ENCODE peak calls at places on chromosomes 3 and 15, in nine cellular contexts. One of them, this sample, is unnamed.
A peak's percentile ranks its signal among the peaks of the same experiment; 100 is the strongest.

GRCh38 chr15:58182460-58183163 is 44.4 kb downstream of the AQP9 start:
- DNase-seq in stimulated activated CD8-positive, alpha-beta memory T cell treated with anti-CD3 and anti-CD28 coated beads, Interleukin-7, amount 100 ng/mL, for 48 hours: peak; percentile 3
- DNase-seq in coronary artery: no peak
- DNase-seq in cortex of kidney: no peak
- DNase-seq in dermis blood vessel endothelial cell: peak; percentile 85
- DNase-seq in mesenchymal stem cell: peak; percentile 40
- DNase-seq in NCI-H510A treated with DMSO at 0.1 percent for 48 hours: peak; percentile 29
- DNase-seq in sigmoid colon: no peak
- DNase-seq in glutamatergic neuron: peak; percentile 68
- DNase-seq in this sample: no peak

GRCh38 chr3:72438072-72438471 is 410.2 kb downstream of the SHQ1 start:
- DNase-seq in stimulated activated CD8-positive, alpha-beta memory T cell treated with anti-CD3 and anti-CD28 coated beads, Interleukin-7, amount 100 ng/mL, for 48 hours: no peak
- DNase-seq in coronary artery: no peak
- DNase-seq in cortex of kidney: no peak
- DNase-seq in dermis blood vessel endothelial cell: no peak
- DNase-seq in mesenchymal stem cell: no peak
- DNase-seq in NCI-H510A treated with DMSO at 0.1 percent for 48 hours: no peak
- DNase-seq in sigmoid colon: no peak
- DNase-seq in glutamatergic neuron: no peak
- DNase-seq in this sample: no peak

GRCh38 chr15:94080989-94081605 is 150.3 kb upstream of the MCTP2 start:
- DNase-seq in stimulated activated CD8-positive, alpha-beta memory T cell treated with anti-CD3 and anti-CD28 coated beads, Interleukin-7, amount 100 ng/mL, for 48 hours: no peak
- DNase-seq in coronary artery: no peak
- DNase-seq in cortex of kidney: no peak
- DNase-seq in dermis blood vessel endothelial cell: no peak
- DNase-seq in mesenchymal stem cell: no peak
- DNase-seq in NCI-H510A treated with DMSO at 0.1 percent for 48 hours: no peak
- DNase-seq in sigmoid colon: no peak
- DNase-seq in glutamatergic neuron: no peak
- DNase-seq in this sample: no peak

GRCh38 chr3:180002006-180002405 is 34.7 kb downstream of the PEX5L start:
- DNase-seq in stimulated activated CD8-positive, alpha-beta memory T cell treated with anti-CD3 and anti-CD28 coated beads, Interleukin-7, amount 100 ng/mL, for 48 hours: no peak
- DNase-seq in coronary artery: no peak
- DNase-seq in cortex of kidney: no peak
- DNase-seq in dermis blood vessel endothelial cell: no peak
- DNase-seq in mesenchymal stem cell: no peak
- DNase-seq in NCI-H510A treated with DMSO at 0.1 percent for 48 hours: no peak
- DNase-seq in sigmoid colon: no peak
- DNase-seq in glutamatergic neuron: no peak
- DNase-seq in this sample: no peak

GRCh38 chr3:67561995-67562394 is 92.4 kb downstream of the SUCLG2 start:
- DNase-seq in stimulated activated CD8-positive, alpha-beta memory T cell treated with anti-CD3 and anti-CD28 coated beads, Interleukin-7, amount 100 ng/mL, for 48 hours: no peak
- DNase-seq in coronary artery: no peak
- DNase-seq in cortex of kidney: no peak
- DNase-seq in dermis blood vessel endothelial cell: no peak
- DNase-seq in mesenchymal stem cell: peak; percentile 21
- DNase-seq in NCI-H510A treated with DMSO at 0.1 percent for 48 hours: no peak
- DNase-seq in sigmoid colon: no peak
- DNase-seq in glutamatergic neuron: no peak
- DNase-seq in this sample: no peak

GRCh38 chr3:105904683-105905320 is 36.0 kb upstream of the CBLB start:
- DNase-seq in stimulated activated CD8-positive, alpha-beta memory T cell treated with anti-CD3 and anti-CD28 coated beads, Interleukin-7, amount 100 ng/mL, for 48 hours: no peak
- DNase-seq in coronary artery: no peak
- DNase-seq in cortex of kidney: no peak
- DNase-seq in dermis blood vessel endothelial cell: peak; percentile 67
- DNase-seq in mesenchymal stem cell: peak; percentile 45
- DNase-seq in NCI-H510A treated with DMSO at 0.1 percent for 48 hours: no peak
- DNase-seq in sigmoid colon: no peak
- DNase-seq in glutamatergic neuron: no peak
- DNase-seq in this sample: no peak

GRCh38 chr3:62718515-62719320 is 156.5 kb downstream of the CADPS start:
- DNase-seq in stimulated activated CD8-positive, alpha-beta memory T cell treated with anti-CD3 and anti-CD28 coated beads, Interleukin-7, amount 100 ng/mL, for 48 hours: no peak
- DNase-seq in coronary artery: no peak
- DNase-seq in cortex of kidney: no peak
- DNase-seq in dermis blood vessel endothelial cell: no peak
- DNase-seq in mesenchymal stem cell: no peak
- DNase-seq in NCI-H510A treated with DMSO at 0.1 percent for 48 hours: peak; percentile 5
- DNase-seq in sigmoid colon: no peak
- DNase-seq in glutamatergic neuron: peak; percentile 58
- DNase-seq in this sample: no peak

GRCh38 chr15:31435891-31436628 is 109.4 kb downstream of the KLF13 start:
- DNase-seq in stimulated activated CD8-positive, alpha-beta memory T cell treated with anti-CD3 and anti-CD28 coated beads, Interleukin-7, amount 100 ng/mL, for 48 hours: peak; percentile 56
- DNase-seq in coronary artery: no peak
- DNase-seq in cortex of kidney: no peak
- DNase-seq in dermis blood vessel endothelial cell: no peak
- DNase-seq in mesenchymal stem cell: no peak
- DNase-seq in NCI-H510A treated with DMSO at 0.1 percent for 48 hours: no peak
- DNase-seq in sigmoid colon: no peak
- DNase-seq in glutamatergic neuron: no peak
- DNase-seq in this sample: no peak

GRCh38 chr3:30421261-30421660 is 185.1 kb upstream of the TGFBR2 start:
- DNase-seq in stimulated activated CD8-positive, alpha-beta memory T cell treated with anti-CD3 and anti-CD28 coated beads, Interleukin-7, amount 100 ng/mL, for 48 hours: no peak
- DNase-seq in coronary artery: no peak
- DNase-seq in cortex of kidney: no peak
- DNase-seq in dermis blood vessel endothelial cell: no peak
- DNase-seq in mesenchymal stem cell: peak; percentile 65
- DNase-seq in NCI-H510A treated with DMSO at 0.1 percent for 48 hours: no peak
- DNase-seq in sigmoid colon: no peak
- DNase-seq in glutamatergic neuron: no peak
- DNase-seq in this sample: no peak

GRCh38 chr3:11282250-11283125 is 10.3 kb downstream of the ATG7 start:
- DNase-seq in stimulated activated CD8-positive, alpha-beta memory T cell treated with anti-CD3 and anti-CD28 coated beads, Interleukin-7, amount 100 ng/mL, for 48 hours: no peak
- DNase-seq in coronary artery: no peak
- DNase-seq in cortex of kidney: no peak
- DNase-seq in dermis blood vessel endothelial cell: no peak
- DNase-seq in mesenchymal stem cell: no peak
- DNase-seq in NCI-H510A treated with DMSO at 0.1 percent for 48 hours: no peak
- DNase-seq in sigmoid colon: peak; percentile 86
- DNase-seq in glutamatergic neuron: no peak
- DNase-seq in this sample: no peak

GRCh38 chr3:133944181-133944580 is 48.5 kb upstream of the RAB6B start:
- DNase-seq in stimulated activated CD8-positive, alpha-beta memory T cell treated with anti-CD3 and anti-CD28 coated beads, Interleukin-7, amount 100 ng/mL, for 48 hours: no peak
- DNase-seq in coronary artery: peak; percentile 61
- DNase-seq in cortex of kidney: no peak
- DNase-seq in dermis blood vessel endothelial cell: no peak
- DNase-seq in mesenchymal stem cell: peak; percentile 81
- DNase-seq in NCI-H510A treated with DMSO at 0.1 percent for 48 hours: no peak
- DNase-seq in sigmoid colon: peak; percentile 46
- DNase-seq in glutamatergic neuron: no peak
- DNase-seq in this sample: no peak

GRCh38 chr3:124730129-124730919 is at the start of gene UMPS:
- DNase-seq in stimulated activated CD8-positive, alpha-beta memory T cell treated with anti-CD3 and anti-CD28 coated beads, Interleukin-7, amount 100 ng/mL, for 48 hours: peak; percentile 92
- DNase-seq in coronary artery: peak; percentile 94
- DNase-seq in cortex of kidney: no peak
- DNase-seq in dermis blood vessel endothelial cell: peak; percentile 82
- DNase-seq in mesenchymal stem cell: peak; percentile 88
- DNase-seq in NCI-H510A treated with DMSO at 0.1 percent for 48 hours: peak; percentile 64
- DNase-seq in sigmoid colon: peak; percentile 94
- DNase-seq in glutamatergic neuron: peak; percentile 93
- DNase-seq in this sample: peak; percentile 96

GRCh38 chr3:189842681-189843602 is 211.8 kb downstream of the TP63 start:
- DNase-seq in stimulated activated CD8-positive, alpha-beta memory T cell treated with anti-CD3 and anti-CD28 coated beads, Interleukin-7, amount 100 ng/mL, for 48 hours: no peak
- DNase-seq in coronary artery: no peak
- DNase-seq in cortex of kidney: no peak
- DNase-seq in dermis blood vessel endothelial cell: no peak
- DNase-seq in mesenchymal stem cell: no peak
- DNase-seq in NCI-H510A treated with DMSO at 0.1 percent for 48 hours: no peak
- DNase-seq in sigmoid colon: no peak
- DNase-seq in glutamatergic neuron: no peak
- DNase-seq in this sample: no peak

GRCh38 chr3:130687327-130687726 is 59.3 kb downstream of the PIK3R4 start:
- DNase-seq in stimulated activated CD8-positive, alpha-beta memory T cell treated with anti-CD3 and anti-CD28 coated beads, Interleukin-7, amount 100 ng/mL, for 48 hours: no peak
- DNase-seq in coronary artery: no peak
- DNase-seq in cortex of kidney: no peak
- DNase-seq in dermis blood vessel endothelial cell: no peak
- DNase-seq in mesenchymal stem cell: no peak
- DNase-seq in NCI-H510A treated with DMSO at 0.1 percent for 48 hours: no peak
- DNase-seq in sigmoid colon: no peak
- DNase-seq in glutamatergic neuron: no peak
- DNase-seq in this sample: no peak

GRCh38 chr3:71089271-71089670 is 494.3 kb downstream of the FOXP1 start:
- DNase-seq in stimulated activated CD8-positive, alpha-beta memory T cell treated with anti-CD3 and anti-CD28 coated beads, Interleukin-7, amount 100 ng/mL, for 48 hours: no peak
- DNase-seq in coronary artery: no peak
- DNase-seq in cortex of kidney: no peak
- DNase-seq in dermis blood vessel endothelial cell: no peak
- DNase-seq in mesenchymal stem cell: peak; percentile 43
- DNase-seq in NCI-H510A treated with DMSO at 0.1 percent for 48 hours: no peak
- DNase-seq in sigmoid colon: no peak
- DNase-seq in glutamatergic neuron: no peak
- DNase-seq in this sample: no peak

GRCh38 chr3:185988816-185989175 is 51.0 kb upstream of the TRA2B start:
- DNase-seq in stimulated activated CD8-positive, alpha-beta memory T cell treated with anti-CD3 and anti-CD28 coated beads, Interleukin-7, amount 100 ng/mL, for 48 hours: no peak
- DNase-seq in coronary artery: no peak
- DNase-seq in cortex of kidney: no peak
- DNase-seq in dermis blood vessel endothelial cell: no peak
- DNase-seq in mesenchymal stem cell: no peak
- DNase-seq in NCI-H510A treated with DMSO at 0.1 percent for 48 hours: no peak
- DNase-seq in sigmoid colon: no peak
- DNase-seq in glutamatergic neuron: no peak
- DNase-seq in this sample: no peak

GRCh38 chr3:112734171-112734570 is 93.2 kb upstream of the CCDC80 start:
- DNase-seq in stimulated activated CD8-positive, alpha-beta memory T cell treated with anti-CD3 and anti-CD28 coated beads, Interleukin-7, amount 100 ng/mL, for 48 hours: no peak
- DNase-seq in coronary artery: no peak
- DNase-seq in cortex of kidney: no peak
- DNase-seq in dermis blood vessel endothelial cell: no peak
- DNase-seq in mesenchymal stem cell: no peak
- DNase-seq in NCI-H510A treated with DMSO at 0.1 percent for 48 hours: no peak
- DNase-seq in sigmoid colon: no peak
- DNase-seq in glutamatergic neuron: no peak
- DNase-seq in this sample: no peak

GRCh38 chr15:88802991-88803240 is 320 bp upstream of the ACAN start:
- DNase-seq in stimulated activated CD8-positive, alpha-beta memory T cell treated with anti-CD3 and anti-CD28 coated beads, Interleukin-7, amount 100 ng/mL, for 48 hours: no peak
- DNase-seq in coronary artery: no peak
- DNase-seq in cortex of kidney: no peak
- DNase-seq in dermis blood vessel endothelial cell: no peak
- DNase-seq in mesenchymal stem cell: no peak
- DNase-seq in NCI-H510A treated with DMSO at 0.1 percent for 48 hours: no peak
- DNase-seq in sigmoid colon: no peak
- DNase-seq in glutamatergic neuron: peak; percentile 26
- DNase-seq in this sample: no peak

GRCh38 chr15:88215249-88215648 is 41.3 kb downstream of the NTRK3 start:
- DNase-seq in stimulated activated CD8-positive, alpha-beta memory T cell treated with anti-CD3 and anti-CD28 coated beads, Interleukin-7, amount 100 ng/mL, for 48 hours: no peak
- DNase-seq in coronary artery: no peak
- DNase-seq in cortex of kidney: no peak
- DNase-seq in dermis blood vessel endothelial cell: no peak
- DNase-seq in mesenchymal stem cell: no peak
- DNase-seq in NCI-H510A treated with DMSO at 0.1 percent for 48 hours: no peak
- DNase-seq in sigmoid colon: no peak
- DNase-seq in glutamatergic neuron: no peak
- DNase-seq in this sample: no peak

GRCh38 chr3:23368731-23369130 is 165.6 kb downstream of the UBE2E2 start:
- DNase-seq in stimulated activated CD8-positive, alpha-beta memory T cell treated with anti-CD3 and anti-CD28 coated beads, Interleukin-7, amount 100 ng/mL, for 48 hours: no peak
- DNase-seq in coronary artery: no peak
- DNase-seq in cortex of kidney: no peak
- DNase-seq in dermis blood vessel endothelial cell: no peak
- DNase-seq in mesenchymal stem cell: no peak
- DNase-seq in NCI-H510A treated with DMSO at 0.1 percent for 48 hours: no peak
- DNase-seq in sigmoid colon: no peak
- DNase-seq in glutamatergic neuron: no peak
- DNase-seq in this sample: no peak

GRCh38 chr3:5231067-5231466 is 43.6 kb downstream of the EDEM1 start:
- DNase-seq in stimulated activated CD8-positive, alpha-beta memory T cell treated with anti-CD3 and anti-CD28 coated beads, Interleukin-7, amount 100 ng/mL, for 48 hours: no peak
- DNase-seq in coronary artery: no peak
- DNase-seq in cortex of kidney: no peak
- DNase-seq in dermis blood vessel endothelial cell: no peak
- DNase-seq in mesenchymal stem cell: no peak
- DNase-seq in NCI-H510A treated with DMSO at 0.1 percent for 48 hours: peak; percentile 10
- DNase-seq in sigmoid colon: no peak
- DNase-seq in glutamatergic neuron: no peak
- DNase-seq in this sample: no peak

GRCh38 chr3:17473761-17474160 is 268.7 kb downstream of the TBC1D5 start:
- DNase-seq in stimulated activated CD8-positive, alpha-beta memory T cell treated with anti-CD3 and anti-CD28 coated beads, Interleukin-7, amount 100 ng/mL, for 48 hours: no peak
- DNase-seq in coronary artery: no peak
- DNase-seq in cortex of kidney: no peak
- DNase-seq in dermis blood vessel endothelial cell: peak; percentile 30
- DNase-seq in mesenchymal stem cell: peak; percentile 17
- DNase-seq in NCI-H510A treated with DMSO at 0.1 percent for 48 hours: no peak
- DNase-seq in sigmoid colon: no peak
- DNase-seq in glutamatergic neuron: no peak
- DNase-seq in this sample: no peak

GRCh38 chr3:66255865-66256264 is 35.1 kb downstream of the SLC25A26 start:
- DNase-seq in stimulated activated CD8-positive, alpha-beta memory T cell treated with anti-CD3 and anti-CD28 coated beads, Interleukin-7, amount 100 ng/mL, for 48 hours: no peak
- DNase-seq in coronary artery: no peak
- DNase-seq in cortex of kidney: no peak
- DNase-seq in dermis blood vessel endothelial cell: no peak
- DNase-seq in mesenchymal stem cell: no peak
- DNase-seq in NCI-H510A treated with DMSO at 0.1 percent for 48 hours: no peak
- DNase-seq in sigmoid colon: no peak
- DNase-seq in glutamatergic neuron: no peak
- DNase-seq in this sample: no peak

GRCh38 chr3:11464356-11464755 is 179.4 kb downstream of the VGLL4 start:
- DNase-seq in stimulated activated CD8-positive, alpha-beta memory T cell treated with anti-CD3 and anti-CD28 coated beads, Interleukin-7, amount 100 ng/mL, for 48 hours: no peak
- DNase-seq in coronary artery: no peak
- DNase-seq in cortex of kidney: no peak
- DNase-seq in dermis blood vessel endothelial cell: no peak
- DNase-seq in mesenchymal stem cell: no peak
- DNase-seq in NCI-H510A treated with DMSO at 0.1 percent for 48 hours: no peak
- DNase-seq in sigmoid colon: no peak
- DNase-seq in glutamatergic neuron: no peak
- DNase-seq in this sample: no peak

GRCh38 chr3:106765342-106765741 is 611.9 kb upstream of the CCDC54 start:
- DNase-seq in stimulated activated CD8-positive, alpha-beta memory T cell treated with anti-CD3 and anti-CD28 coated beads, Interleukin-7, amount 100 ng/mL, for 48 hours: no peak
- DNase-seq in coronary artery: no peak
- DNase-seq in cortex of kidney: no peak
- DNase-seq in dermis blood vessel endothelial cell: peak; percentile 78
- DNase-seq in mesenchymal stem cell: no peak
- DNase-seq in NCI-H510A treated with DMSO at 0.1 percent for 48 hours: no peak
- DNase-seq in sigmoid colon: no peak
- DNase-seq in glutamatergic neuron: no peak
- DNase-seq in this sample: no peak

GRCh38 chr15:67225336-67225735 is 29.1 kb downstream of the AAGAB start:
- DNase-seq in stimulated activated CD8-positive, alpha-beta memory T cell treated with anti-CD3 and anti-CD28 coated beads, Interleukin-7, amount 100 ng/mL, for 48 hours: no peak
- DNase-seq in coronary artery: no peak
- DNase-seq in cortex of kidney: no peak
- DNase-seq in dermis blood vessel endothelial cell: no peak
- DNase-seq in mesenchymal stem cell: no peak
- DNase-seq in NCI-H510A treated with DMSO at 0.1 percent for 48 hours: no peak
- DNase-seq in sigmoid colon: no peak
- DNase-seq in glutamatergic neuron: no peak
- DNase-seq in this sample: no peak

GRCh38 chr3:12345584-12346494 is 57.0 kb downstream of the PPARG start:
- DNase-seq in stimulated activated CD8-positive, alpha-beta memory T cell treated with anti-CD3 and anti-CD28 coated beads, Interleukin-7, amount 100 ng/mL, for 48 hours: peak; percentile 3
- DNase-seq in coronary artery: no peak
- DNase-seq in cortex of kidney: no peak
- DNase-seq in dermis blood vessel endothelial cell: no peak
- DNase-seq in mesenchymal stem cell: no peak
- DNase-seq in NCI-H510A treated with DMSO at 0.1 percent for 48 hours: no peak
- DNase-seq in sigmoid colon: no peak
- DNase-seq in glutamatergic neuron: no peak
- DNase-seq in this sample: no peak

GRCh38 chr3:105835606-105836005 is 33.2 kb downstream of the CBLB start:
- DNase-seq in stimulated activated CD8-positive, alpha-beta memory T cell treated with anti-CD3 and anti-CD28 coated beads, Interleukin-7, amount 100 ng/mL, for 48 hours: no peak
- DNase-seq in coronary artery: no peak
- DNase-seq in cortex of kidney: no peak
- DNase-seq in dermis blood vessel endothelial cell: peak; percentile 5
- DNase-seq in mesenchymal stem cell: no peak
- DNase-seq in NCI-H510A treated with DMSO at 0.1 percent for 48 hours: no peak
- DNase-seq in sigmoid colon: no peak
- DNase-seq in glutamatergic neuron: no peak
- DNase-seq in this sample: no peak

GRCh38 chr3:133933097-133934024 is 37.7 kb upstream of the RAB6B start:
- DNase-seq in stimulated activated CD8-positive, alpha-beta memory T cell treated with anti-CD3 and anti-CD28 coated beads, Interleukin-7, amount 100 ng/mL, for 48 hours: no peak
- DNase-seq in coronary artery: no peak
- DNase-seq in cortex of kidney: no peak
- DNase-seq in dermis blood vessel endothelial cell: no peak
- DNase-seq in mesenchymal stem cell: no peak
- DNase-seq in NCI-H510A treated with DMSO at 0.1 percent for 48 hours: no peak
- DNase-seq in sigmoid colon: no peak
- DNase-seq in glutamatergic neuron: no peak
- DNase-seq in this sample: no peak

GRCh38 chr3:141412087-141412935 is 44.0 kb downstream of the ZBTB38 start:
- DNase-seq in stimulated activated CD8-positive, alpha-beta memory T cell treated with anti-CD3 and anti-CD28 coated beads, Interleukin-7, amount 100 ng/mL, for 48 hours: no peak
- DNase-seq in coronary artery: no peak
- DNase-seq in cortex of kidney: no peak
- DNase-seq in dermis blood vessel endothelial cell: peak; percentile 84
- DNase-seq in mesenchymal stem cell: peak; percentile 96
- DNase-seq in NCI-H510A treated with DMSO at 0.1 percent for 48 hours: peak; percentile 42
- DNase-seq in sigmoid colon: peak; percentile 79
- DNase-seq in glutamatergic neuron: no peak
- DNase-seq in this sample: no peak

GRCh38 chr3:4531478-4532025 is 38.4 kb downstream of the ITPR1 start:
- DNase-seq in stimulated activated CD8-positive, alpha-beta memory T cell treated with anti-CD3 and anti-CD28 coated beads, Interleukin-7, amount 100 ng/mL, for 48 hours: no peak
- DNase-seq in coronary artery: no peak
- DNase-seq in cortex of kidney: no peak
- DNase-seq in dermis blood vessel endothelial cell: peak; percentile 21
- DNase-seq in mesenchymal stem cell: no peak
- DNase-seq in NCI-H510A treated with DMSO at 0.1 percent for 48 hours: no peak
- DNase-seq in sigmoid colon: no peak
- DNase-seq in glutamatergic neuron: no peak
- DNase-seq in this sample: no peak